ENCODE peak calls at places on chromosomes 13 and 19, in seven cellular contexts. H is epithelial cell of prostate; P is A673; E is AG04450; I is effector memory CD4-positive, alpha-beta T cell; D is tibial nerve; O is right cardiac atrium. V is an unnamed sample.

GRCh38 chr13:96252903-96253302 is 163.0 kb downstream of the HS6ST3 start:
- DNase-seq in I (no peak), H (no peak), P (no peak), E (no peak), O (no peak), D (no peak), V (no peak)

GRCh38 chr19:5623397-5624153 is 692 bp downstream of the SAFB start:
- DNase-seq in H (no peak), D (no peak), I (no peak), P (peak; percentile 22), O (peak; percentile 18), E (no peak), V (no peak)

GRCh38 chr13:111599791-111600190 is 279.3 kb downstream of the TEX29 start:
- DNase-seq in H (no peak), E (no peak), O (no peak), P (no peak), D (no peak), I (no peak), V (no peak)

GRCh38 chr13:80529734-80530133 is 188.8 kb upstream of the SPRY2 start:
- DNase-seq in P (no peak), E (no peak), D (no peak), I (no peak), H (no peak), O (no peak), V (no peak)

GRCh38 chr13:64639206-64639605 is 2590.9 kb downstream of the PCDH9 start:
- DNase-seq in O (no peak), H (no peak), P (peak; percentile 7), E (no peak), I (no peak), D (no peak), V (no peak)

GRCh38 chr19:49492573-49493411 is 3.4 kb upstream of the RPS11 start:
- DNase-seq in D (no peak), P (no peak), O (no peak), I (no peak), H (no peak), E (no peak), V (no peak)

GRCh38 chr13:114151565-114152284 is 19.3 kb upstream of the RASA3 start:
- DNase-seq in H (peak; percentile 46), I (no peak), P (peak; percentile 35), E (no peak), O (no peak), D (no peak), V (peak; percentile 41)

GRCh38 chr19:33535176-33535575 is 13.6 kb upstream of the PEPD start:
- DNase-seq in P (no peak), I (no peak), D (no peak), E (no peak), H (no peak), O (no peak), V (no peak)

GRCh38 chr13:75550159-75550567 is 572 bp downstream of the UCHL3 start:
- DNase-seq in E (peak; percentile 48), D (no peak), H (peak; percentile 45), O (peak; percentile 40), I (no peak), P (peak; percentile 68), V (peak; percentile 65)

GRCh38 chr19:3440082-3440481 is 40.2 kb downstream of the SMIM24 start:
- DNase-seq in E (no peak), P (peak; percentile 45), H (no peak), O (no peak), I (peak; percentile 29), D (peak; percentile 50), V (no peak)

GRCh38 chr13:108268713-108269112 is 805 bp upstream of the TNFSF13B start:
- DNase-seq in H (no peak), E (no peak), O (no peak), D (no peak), P (peak; percentile 45), I (no peak), V (no peak)

GRCh38 chr13:30334663-30335386 is 27.5 kb upstream of the KATNAL1 start:
- DNase-seq in I (no peak), D (no peak), P (peak; percentile 59), H (no peak), O (no peak), E (no peak), V (no peak)

GRCh38 chr13:99124695-99125334 is 75.8 kb upstream of the UBAC2 start:
- DNase-seq in O (no peak), I (no peak), E (no peak), P (peak; percentile 65), D (no peak), H (peak; percentile 5), V (peak; percentile 69)

GRCh38 chr13:41008349-41008980 is 10.7 kb downstream of the ELF1 start:
- DNase-seq in H (peak; percentile 44), P (no peak), D (no peak), O (no peak), E (peak; percentile 37), I (no peak), V (peak; percentile 38)

GRCh38 chr13:23348270-23349126 is 85.0 kb downstream of the SACS start:
- DNase-seq in E (no peak), D (no peak), O (no peak), P (no peak), H (no peak), I (no peak), V (no peak)

DNA sequence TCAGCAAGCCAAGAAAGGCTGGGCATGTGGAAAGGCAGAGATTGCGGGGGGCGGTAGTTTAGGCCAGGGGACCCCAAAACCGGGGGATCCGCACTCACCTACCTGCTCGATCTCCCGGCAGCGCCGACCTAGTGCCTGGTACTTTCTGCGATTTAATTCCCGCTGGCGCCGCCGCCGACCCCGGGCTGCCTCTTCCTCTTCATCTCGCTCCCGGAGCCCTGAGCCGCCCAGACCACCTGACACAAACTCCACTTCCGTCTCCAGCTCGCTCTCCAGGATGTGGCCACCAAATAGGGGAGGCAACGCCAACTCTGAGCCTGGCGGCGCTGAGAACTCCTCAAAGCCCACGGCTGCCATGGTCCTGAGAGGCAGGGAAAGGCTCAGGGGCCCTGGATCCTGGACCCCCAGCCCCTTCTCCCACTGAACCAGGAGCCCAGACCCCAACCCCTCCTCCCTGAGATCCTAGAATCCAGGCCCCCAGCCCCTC is 1.1 kb downstream of the TFPT start:
- DNase-seq in D (no peak), H (no peak), O (no peak), E (no peak), P (peak; percentile 61), I (peak; percentile 44), V (no peak)
- H3K27ac ChIP-seq in D (peak overlapping the region; percentile 99), H (peak overlapping the region; percentile 79), O (no peak overlapping the region), E (no peak overlapping the region), P (peak overlapping the region; percentile 93), I (peak overlapping the region; percentile 83), V (no peak overlapping the region)

GRCh38 chr13:78138756-78139155 is 220.1 kb upstream of the EDNRB start:
- DNase-seq in P (no peak), D (no peak), H (no peak), E (no peak), I (no peak), O (no peak), V (no peak)

GRCh38 chr13:78139765-78140164 is 221.1 kb upstream of the EDNRB start:
- DNase-seq in H (no peak), P (no peak), O (no peak), I (no peak), D (no peak), E (no peak), V (no peak)

GRCh38 chr13:78137404-78138142 is 218.9 kb upstream of the EDNRB start:
- DNase-seq in D (peak; percentile 27), H (no peak), E (peak; percentile 49), P (peak; percentile 86), I (no peak), O (no peak), V (peak; percentile 36)

GRCh38 chr13:78133511-78133910 is 214.9 kb upstream of the EDNRB start:
- DNase-seq in E (no peak), D (no peak), P (no peak), O (no peak), I (no peak), H (no peak), V (no peak)

DNA sequence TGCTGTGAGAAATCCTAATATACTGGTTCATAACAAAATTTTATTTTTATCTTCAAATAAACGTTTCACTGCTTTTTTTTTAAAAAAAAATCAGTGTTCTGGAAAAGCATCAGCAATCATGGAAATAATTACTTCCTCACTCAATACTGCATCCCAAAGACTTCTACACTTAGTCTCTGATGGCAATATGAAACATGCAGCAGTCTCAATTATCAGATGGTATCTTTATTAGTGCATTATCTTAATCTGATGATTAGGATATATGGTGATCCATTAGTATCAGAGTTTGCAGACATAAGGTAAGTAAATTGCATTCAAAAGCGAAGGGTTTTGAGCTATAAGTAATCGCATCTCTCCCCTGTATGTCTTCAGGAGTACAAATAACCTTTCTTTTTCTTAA is 218.3 kb upstream of the EDNRB start:
- DNase-seq in H (no peak), P (no peak), O (no peak), E (no peak), D (no peak), I (no peak), V (no peak)
- H3K27ac ChIP-seq in H (no peak overlapping the region), P (no peak overlapping the region), O (no peak overlapping the region), E (no peak overlapping the region), D (no peak overlapping the region), I (no peak overlapping the region), V (no peak overlapping the region)

GRCh38 chr19:45852145-45852750 is 10.7 kb downstream of the SYMPK start:
- DNase-seq in H (no peak), I (no peak), P (no peak), E (no peak), O (no peak), D (no peak), V (no peak)
- H3K27ac ChIP-seq in H (no peak overlapping the region), I (no peak overlapping the region), P (no peak overlapping the region), E (no peak overlapping the region), O (no peak overlapping the region), D (no peak overlapping the region), V (no peak overlapping the region)

DNA sequence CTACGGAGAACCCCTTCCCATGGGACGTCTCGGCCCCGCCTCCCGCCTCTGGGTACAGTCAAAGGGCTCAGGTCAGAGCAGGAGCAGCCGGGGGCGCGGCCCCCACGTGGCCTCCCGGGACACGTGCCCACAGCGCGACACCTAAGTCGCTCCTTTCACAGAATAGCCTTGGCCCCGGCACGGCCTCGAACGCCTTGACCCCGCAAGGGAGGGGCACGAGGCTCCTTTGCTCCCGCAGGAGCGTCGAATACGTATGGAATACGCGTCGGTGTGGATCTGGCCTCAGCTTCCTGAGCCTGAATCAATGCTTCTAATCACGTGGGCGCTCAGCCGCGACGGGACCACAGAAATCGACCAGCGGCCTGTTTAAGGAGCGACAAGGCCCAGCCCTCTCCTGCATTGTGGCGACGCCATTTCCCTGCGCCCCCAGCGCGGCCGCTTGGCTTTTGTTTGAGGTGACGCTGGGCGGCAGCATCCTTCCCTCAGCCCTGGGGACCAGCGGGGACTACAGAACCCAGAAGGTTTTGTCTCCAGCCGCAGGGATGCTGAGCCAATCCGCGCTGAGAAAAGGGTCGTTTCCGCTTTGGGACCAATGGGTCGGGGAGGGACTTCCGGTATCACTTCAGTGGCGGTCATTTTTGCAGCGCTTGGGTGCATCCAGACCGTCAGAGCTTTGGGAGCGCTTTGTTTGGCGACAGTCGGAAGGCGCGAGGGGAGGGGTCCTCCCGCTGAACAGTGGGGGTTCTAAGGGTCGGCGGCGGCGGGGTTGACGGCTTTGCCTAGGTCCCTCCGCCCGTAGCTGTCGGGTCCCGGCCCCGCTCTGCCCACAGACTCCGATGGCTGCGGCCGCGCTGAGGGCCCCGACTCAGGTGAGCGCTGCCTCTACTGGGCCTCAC is at the start of gene ZIK1:
- DNase-seq in E (peak; percentile 71), D (peak; percentile 80), O (peak; percentile 92), H (peak; percentile 22), P (peak; percentile 98), I (peak; percentile 79), V (peak; percentile 90)
- H3K27ac ChIP-seq in E (peak within 1 kb of the TSS; percentile 31), D (peak within 1 kb of the TSS; percentile 42), O (peak within 1 kb of the TSS; percentile 8), H (no peak within 1 kb of the TSS), P (no peak within 1 kb of the TSS), I (peak within 1 kb of the TSS; percentile 30), V (no peak within 1 kb of the TSS)

GRCh38 chr13:110392510-110393233 is 85.6 kb downstream of the COL4A2 start:
- DNase-seq in E (no peak), O (no peak), P (no peak), D (no peak), I (no peak), H (no peak), V (no peak)
- H3K27ac ChIP-seq in E (peak overlapping the region; percentile 24), O (no peak overlapping the region), P (no peak overlapping the region), D (peak overlapping the region; percentile 67), I (no peak overlapping the region), H (no peak overlapping the region), V (no peak overlapping the region)

V was measured in foreskin keratinocyte.